ENCODE peak calls at places on chromosomes 2 and 18, in ten cellular contexts. N is HFFc6, J is GM20000, K is neural crest cell, L is PC-9, O is GM12878, X is kidney epithelial cell, Y is nephron progenitor cell, Q is IMR-90, B is suprapubic skin. T is an unnamed sample.

GRCh38 chr18:23779696-23780303 is 90.5 kb downstream of the LAMA3 start:
- DNase-seq in N (peak), J (no peak), K (no peak), L (no peak), O (no peak), X (peak), Y (peak), Q (peak), B (no peak), T (no peak)

GRCh38 chr18:58307441-58307840 is 263.4 kb downstream of the NEDD4L start:
- DNase-seq in N (no peak), J (no peak), K (no peak), L (no peak), O (no peak), X (no peak), Y (no peak), Q (no peak), B (no peak), T (no peak)

GRCh38 chr2:223978451-223978850 is 21.2 kb downstream of the MRPL44 start:
- DNase-seq in N (no peak), J (no peak), K (no peak), L (no peak), O (no peak), X (no peak), Y (no peak), Q (no peak), B (no peak), T (no peak)

GRCh38 chr18:79030680-79031079 is 38.5 kb upstream of the ATP9B start:
- DNase-seq in N (no peak), J (no peak), K (no peak), L (no peak), O (no peak), X (no peak), Y (no peak), Q (no peak), B (no peak), T (no peak)

GRCh38 chr2:181655519-181655918 is 1.4 kb downstream of the CERKL start:
- DNase-seq in N (no peak), J (no peak), K (no peak), L (no peak), O (no peak), X (no peak), Y (no peak), Q (peak), B (no peak), T (no peak)

GRCh38 chr2:220455389-220455788 is 828.0 kb downstream of the SLC4A3 start:
- DNase-seq in N (peak), J (no peak), K (no peak), L (no peak), O (no peak), X (no peak), Y (no peak), Q (peak), B (no peak), T (no peak)

GRCh38 chr2:203177361-203177760 is 61.5 kb upstream of the CYP20A1 start:
- DNase-seq in N (no peak), J (no peak), K (no peak), L (no peak), O (no peak), X (no peak), Y (no peak), Q (no peak), B (no peak), T (no peak)

GRCh38 chr2:18991177-18992168 is 366.9 kb downstream of the OSR1 start:
- DNase-seq in N (peak), J (no peak), K (no peak), L (peak), O (no peak), X (no peak), Y (no peak), Q (peak), B (peak), T (no peak)

GRCh38 chr2:168241208-168241607 is 6.2 kb downstream of the STK39 start:
- DNase-seq in N (no peak), J (no peak), K (no peak), L (no peak), O (no peak), X (no peak), Y (no peak), Q (no peak), B (no peak), T (no peak)

GRCh38 chr18:73879771-73880170 is 267.9 kb downstream of the FBXO15 start:
- DNase-seq in N (peak), J (no peak), K (no peak), L (no peak), O (no peak), X (no peak), Y (no peak), Q (peak), B (no peak), T (no peak)

GRCh38 chr2:180177534-180177933 is 170.4 kb upstream of the CWC22 start:
- DNase-seq in N (no peak), J (no peak), K (no peak), L (no peak), O (no peak), X (no peak), Y (no peak), Q (no peak), B (no peak), T (no peak)

GRCh38 chr2:169119117-169119770 is 49.9 kb downstream of the DHRS9 start:
- DNase-seq in N (no peak), J (no peak), K (no peak), L (no peak), O (no peak), X (no peak), Y (no peak), Q (no peak), B (no peak), T (no peak)

GRCh38 chr18:54358495-54358793 is 738 bp downstream of the C18orf54 start:
- DNase-seq in N (no peak), J (no peak), K (no peak), L (no peak), O (no peak), X (no peak), Y (no peak), Q (peak), B (no peak), T (no peak)

GRCh38 chr18:62925031-62925688 is 209.8 kb downstream of the PHLPP1 start:
- DNase-seq in N (peak), J (no peak), K (no peak), L (no peak), O (no peak), X (peak), Y (no peak), Q (peak), B (no peak), T (no peak)

GRCh38 chr2:96247896-96248295 is 17.9 kb downstream of the TMEM127 start:
- DNase-seq in N (no peak), J (no peak), K (no peak), L (no peak), O (no peak), X (no peak), Y (no peak), Q (no peak), B (no peak), T (peak)

GRCh38 chr2:54678719-54679118 is 44.7 kb upstream of the EML6 start:
- DNase-seq in N (no peak), J (no peak), K (no peak), L (no peak), O (no peak), X (no peak), Y (no peak), Q (no peak), B (no peak), T (no peak)

GRCh38 chr18:44943201-44943881 is 262.7 kb downstream of the SETBP1 start:
- DNase-seq in N (no peak), J (no peak), K (no peak), L (peak), O (no peak), X (peak), Y (peak), Q (no peak), B (no peak), T (no peak)

GRCh38 chr2:190443778-190444481 is 35.8 kb downstream of the MFSD6 start:
- DNase-seq in N (no peak), J (no peak), K (no peak), L (no peak), O (no peak), X (no peak), Y (no peak), Q (peak), B (no peak), T (no peak)

GRCh38 chr2:196601430-196602306 is 37.8 kb upstream of the CCDC150 start:
- DNase-seq in N (peak), J (no peak), K (no peak), L (peak), O (no peak), X (peak), Y (no peak), Q (peak), B (no peak), T (peak)

GRCh38 chr2:25042321-25043240 is 705 bp downstream of the EFR3B start:
- DNase-seq in N (peak), J (peak), K (peak), L (peak), O (no peak), X (no peak), Y (peak), Q (peak), B (no peak), T (no peak)

GRCh38 chr2:120935339-120936313 is 200.0 kb downstream of the GLI2 start:
- DNase-seq in N (peak), J (no peak), K (no peak), L (no peak), O (no peak), X (peak), Y (peak), Q (peak), B (no peak), T (no peak)

GRCh38 chr2:11802782-11803191 is 56.4 kb downstream of the LPIN1 start:
- DNase-seq in N (no peak), J (no peak), K (no peak), L (no peak), O (no peak), X (no peak), Y (no peak), Q (peak), B (no peak), T (no peak)

GRCh38 chr2:102119255-102119654 is 23.3 kb upstream of the IL1R1 start:
- DNase-seq in N (no peak), J (no peak), K (no peak), L (no peak), O (no peak), X (no peak), Y (no peak), Q (no peak), B (no peak), T (no peak)

GRCh38 chr2:79717364-79718007 is 204.6 kb downstream of the CTNNA2 start:
- DNase-seq in N (peak), J (no peak), K (no peak), L (peak), O (no peak), X (peak), Y (peak), Q (peak), B (no peak), T (no peak)

GRCh38 chr18:47150824-47151366 is 595 bp upstream of the HDHD2 start:
- DNase-seq in N (no peak), J (no peak), K (no peak), L (no peak), O (no peak), X (no peak), Y (peak), Q (no peak), B (peak), T (no peak)

GRCh38 chr2:128457716-128458115 is 139.0 kb upstream of the HS6ST1 start:
- DNase-seq in N (no peak), J (no peak), K (no peak), L (no peak), O (no peak), X (no peak), Y (no peak), Q (no peak), B (peak), T (no peak)

GRCh38 chr2:6866239-6866745 is 585 bp upstream of the CMPK2 start:
- DNase-seq in N (no peak), J (peak), K (peak), L (no peak), O (peak), X (no peak), Y (peak), Q (peak), B (no peak), T (no peak)
- TF ChIP-seq CTCF in N (no peak), J (no peak), K (peak), L (no peak), O (peak), X (peak), Y (no peak), Q (no peak), B (peak), T (peak)

GRCh38 chr2:156400704-156401678 is 35.2 kb upstream of the GPD2 start:
- DNase-seq in N (peak), J (peak), K (peak), L (peak), O (peak), X (no peak), Y (peak), Q (peak), B (peak), T (no peak)

GRCh38 chr2:156401863-156402262 is 34.3 kb upstream of the GPD2 start:
- DNase-seq in N (no peak), J (no peak), K (no peak), L (no peak), O (no peak), X (no peak), Y (no peak), Q (no peak), B (no peak), T (no peak)

GRCh38 chr2:156399224-156399949 is 36.8 kb upstream of the GPD2 start:
- DNase-seq in N (peak), J (no peak), K (no peak), L (peak), O (no peak), X (no peak), Y (no peak), Q (peak), B (no peak), T (no peak)

GRCh38 chr2:156398176-156398575 is 38.0 kb upstream of the GPD2 start:
- DNase-seq in N (no peak), J (no peak), K (no peak), L (no peak), O (no peak), X (no peak), Y (no peak), Q (no peak), B (no peak), T (no peak)

GRCh38 chr2:156399950-156400703 is 36.1 kb upstream of the GPD2 start:
- DNase-seq in N (peak), J (peak), K (no peak), L (peak), O (peak), X (no peak), Y (peak), Q (peak), B (peak), T (peak)
- TF ChIP-seq CTCF in N (no peak), J (no peak), K (no peak), L (no peak), O (no peak), X (no peak), Y (no peak), Q (no peak), B (no peak), T (no peak)

GRCh38 chr2:105596522-105596921 is 148.2 kb upstream of the NCK2 start:
- DNase-seq in N (no peak), J (no peak), K (no peak), L (no peak), O (no peak), X (no peak), Y (no peak), Q (no peak), B (peak), T (no peak)

GRCh38 chr2:105593221-105593967 is 151.3 kb upstream of the NCK2 start:
- DNase-seq in N (no peak), J (no peak), K (no peak), L (no peak), O (no peak), X (no peak), Y (no peak), Q (peak), B (peak), T (no peak)

GRCh38 chr2:105597831-105598293 is 146.8 kb upstream of the NCK2 start:
- DNase-seq in N (no peak), J (no peak), K (no peak), L (no peak), O (no peak), X (no peak), Y (no peak), Q (no peak), B (peak), T (no peak)

GRCh38 chr2:105597011-105597830 is 147.5 kb upstream of the NCK2 start:
- DNase-seq in N (no peak), J (no peak), K (no peak), L (no peak), O (no peak), X (no peak), Y (no peak), Q (no peak), B (no peak), T (no peak)

DNA sequence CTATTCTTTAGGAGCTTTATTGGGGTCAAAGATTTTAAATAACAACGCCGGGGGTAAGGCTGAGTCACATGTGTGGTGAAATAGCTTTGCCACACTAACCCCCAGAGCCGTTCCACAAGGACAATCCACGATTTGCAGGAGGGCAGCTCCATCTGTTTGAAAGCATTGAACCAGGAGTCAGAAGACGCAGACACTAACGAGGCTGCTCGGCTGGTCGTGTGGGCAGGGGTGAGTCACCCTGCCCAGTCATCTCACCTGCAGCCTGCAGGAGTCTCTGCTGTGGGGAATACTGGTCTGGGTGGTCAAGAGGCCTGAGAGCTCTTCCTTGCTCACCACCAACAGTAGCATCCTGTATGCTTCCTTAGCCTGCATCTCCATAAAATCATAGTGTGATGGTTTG is 149.2 kb upstream of the NCK2 start:
- DNase-seq in N (no peak), J (no peak), K (no peak), L (peak), O (no peak), X (peak), Y (no peak), Q (no peak), B (peak), T (no peak)
- TF ChIP-seq CTCF in N (no peak), J (no peak), K (no peak), L (no peak), O (no peak), X (peak), Y (no peak), Q (no peak), B (no peak), T (no peak)

GRCh38 chr2:946073-947005 is 4.3 kb upstream of the SNTG2 start:
- DNase-seq in N (no peak), J (no peak), K (no peak), L (no peak), O (peak), X (no peak), Y (no peak), Q (no peak), B (no peak), T (no peak)
- TF ChIP-seq CTCF in N (no peak), J (no peak), K (no peak), L (no peak), O (no peak), X (no peak), Y (no peak), Q (no peak), B (no peak), T (no peak)

GRCh38 chr2:239729681-239730566 is 295.2 kb downstream of the NDUFA10 start:
- DNase-seq in N (no peak), J (no peak), K (no peak), L (no peak), O (no peak), X (no peak), Y (no peak), Q (no peak), B (peak), T (peak)

GRCh38 chr2:239731998-239732665 is 293.0 kb downstream of the NDUFA10 start:
- DNase-seq in N (no peak), J (no peak), K (no peak), L (no peak), O (no peak), X (no peak), Y (no peak), Q (no peak), B (peak), T (peak)

GRCh38 chr2:239730897-239731296 is 294.2 kb downstream of the NDUFA10 start:
- DNase-seq in N (no peak), J (no peak), K (no peak), L (no peak), O (no peak), X (no peak), Y (no peak), Q (no peak), B (peak), T (peak)

GRCh38 chr2:239732666-239733010 is 292.5 kb downstream of the NDUFA10 start:
- DNase-seq in N (no peak), J (no peak), K (no peak), L (no peak), O (no peak), X (no peak), Y (no peak), Q (no peak), B (no peak), T (peak)

GRCh38 chr2:239731422-239731821 is 293.7 kb downstream of the NDUFA10 start:
- DNase-seq in N (no peak), J (no peak), K (no peak), L (no peak), O (no peak), X (no peak), Y (no peak), Q (no peak), B (peak), T (peak)
- TF ChIP-seq CTCF in N (no peak), J (no peak), K (no peak), L (peak), O (no peak), X (no peak), Y (no peak), Q (no peak), B (no peak), T (no peak)

DNA sequence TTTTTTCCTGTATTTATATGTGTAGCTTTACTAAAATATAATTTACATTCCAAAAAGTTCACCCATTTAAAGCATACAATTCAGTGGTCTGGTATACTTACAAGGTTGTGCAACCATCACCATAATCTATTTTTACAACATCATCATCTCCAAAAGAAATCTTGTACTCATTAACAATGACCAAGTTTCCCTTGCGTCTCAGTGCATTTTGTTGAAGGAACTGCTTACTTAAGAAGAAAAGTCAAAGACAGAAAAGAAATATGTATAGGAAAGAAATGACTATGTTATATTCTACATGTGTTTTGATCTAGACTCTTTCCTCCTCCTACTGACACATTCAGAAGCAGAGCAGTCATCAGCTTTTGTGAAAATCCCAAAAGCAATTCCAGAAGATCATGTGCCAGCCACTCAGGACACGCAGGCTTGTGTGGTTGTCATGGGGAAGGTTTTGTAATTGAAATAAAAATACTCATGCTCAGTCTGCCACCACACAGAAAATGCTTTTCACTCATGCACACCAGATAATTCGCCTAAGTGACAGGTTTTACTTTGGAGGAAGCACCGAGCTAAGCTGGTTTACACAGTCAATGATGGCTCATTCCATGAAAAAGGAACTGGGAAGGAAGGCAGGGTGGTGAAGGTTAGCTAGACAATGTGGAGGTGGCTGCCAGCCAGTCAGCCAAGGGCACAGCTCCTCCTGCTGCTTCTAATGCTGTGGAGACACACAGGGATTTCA is 158.5 kb upstream of the REV1 start:
- DNase-seq in N (peak), J (no peak), K (no peak), L (no peak), O (no peak), X (no peak), Y (no peak), Q (peak), B (no peak), T (no peak)
- TF ChIP-seq CTCF in N (no peak), J (no peak), K (no peak), L (no peak), O (no peak), X (no peak), Y (no peak), Q (no peak), B (no peak), T (no peak)

GRCh38 chr18:80033181-80034067 is 810 bp upstream of the RBFA start:
- DNase-seq in N (peak), J (no peak), K (peak), L (no peak), O (no peak), X (no peak), Y (no peak), Q (peak), B (no peak), T (peak)

GRCh38 chr18:80037300-80037699 is 3.1 kb downstream of the RBFA start:
- DNase-seq in N (no peak), J (no peak), K (no peak), L (no peak), O (no peak), X (no peak), Y (no peak), Q (no peak), B (no peak), T (no peak)

GRCh38 chr18:80034852-80035406 is 695 bp downstream of the RBFA start:
- DNase-seq in N (no peak), J (no peak), K (no peak), L (no peak), O (no peak), X (no peak), Y (no peak), Q (no peak), B (no peak), T (no peak)

GRCh38 chr18:80035997-80036396 is 1.8 kb downstream of the RBFA start:
- DNase-seq in N (no peak), J (no peak), K (no peak), L (no peak), O (no peak), X (no peak), Y (no peak), Q (no peak), B (no peak), T (no peak)

GRCh38 chr18:80034068-80034851 is at the start of gene RBFA:
- DNase-seq in N (peak), J (peak), K (peak), L (peak), O (peak), X (peak), Y (peak), Q (peak), B (peak), T (no peak)
- TF ChIP-seq CTCF in N (peak), J (no peak), K (peak), L (peak), O (no peak), X (peak), Y (no peak), Q (peak), B (peak), T (peak)

GRCh38 chr18:27428120-27428519 is 243.0 kb upstream of the CHST9 start:
- DNase-seq in N (no peak), J (no peak), K (no peak), L (no peak), O (no peak), X (no peak), Y (no peak), Q (no peak), B (no peak), T (no peak)
- TF ChIP-seq CTCF in N (no peak), J (no peak), K (no peak), L (no peak), O (no peak), X (peak), Y (no peak), Q (no peak), B (no peak), T (peak)

T was measured in chondrocyte.